ENCODE peak calls at places on chromosomes 3 and 15, in seven cellular contexts. One of them, this sample, is unnamed.

GRCh38 chr3:35335703-35336102 is 303.6 kb upstream of the ARPP21 start:
- DNase-seq in fibroblast of pulmonary artery: peak
- DNase-seq in prostate gland: no peak
- DNase-seq in sigmoid colon: no peak
- DNase-seq in uterus: no peak
- DNase-seq in BE2C: no peak
- DNase-seq in IMR-90: no peak
- DNase-seq in this sample: no peak

GRCh38 chr15:57138260-57138895 is 219.9 kb downstream of the TCF12 start:
- DNase-seq in fibroblast of pulmonary artery: peak
- DNase-seq in prostate gland: no peak
- DNase-seq in sigmoid colon: no peak
- DNase-seq in uterus: no peak
- DNase-seq in BE2C: peak
- DNase-seq in IMR-90: peak
- DNase-seq in this sample: peak

GRCh38 chr3:125003369-125003853 is 52.4 kb downstream of the HEG1 start:
- DNase-seq in fibroblast of pulmonary artery: peak
- DNase-seq in prostate gland: peak
- DNase-seq in sigmoid colon: peak
- DNase-seq in uterus: peak
- DNase-seq in BE2C: no peak
- DNase-seq in IMR-90: peak
- DNase-seq in this sample: peak

GRCh38 chr3:125443923-125444322 is 68.8 kb upstream of the ZNF148 start:
- DNase-seq in fibroblast of pulmonary artery: peak
- DNase-seq in prostate gland: no peak
- DNase-seq in sigmoid colon: no peak
- DNase-seq in uterus: no peak
- DNase-seq in BE2C: no peak
- DNase-seq in IMR-90: peak
- DNase-seq in this sample: peak

GRCh38 chr3:50356553-50356952 is 2.8 kb downstream of the TMEM115 start:
- DNase-seq in fibroblast of pulmonary artery: no peak
- DNase-seq in prostate gland: no peak
- DNase-seq in sigmoid colon: no peak
- DNase-seq in uterus: no peak
- DNase-seq in BE2C: no peak
- DNase-seq in IMR-90: no peak
- DNase-seq in this sample: no peak

GRCh38 chr3:56361731-56362130 is 106.5 kb downstream of the ERC2 start:
- DNase-seq in fibroblast of pulmonary artery: no peak
- DNase-seq in prostate gland: no peak
- DNase-seq in sigmoid colon: no peak
- DNase-seq in uterus: no peak
- DNase-seq in BE2C: no peak
- DNase-seq in IMR-90: no peak
- DNase-seq in this sample: no peak

GRCh38 chr3:171677706-171678105 is 132.6 kb downstream of the PLD1 start:
- DNase-seq in fibroblast of pulmonary artery: no peak
- DNase-seq in prostate gland: no peak
- DNase-seq in sigmoid colon: no peak
- DNase-seq in uterus: no peak
- DNase-seq in BE2C: no peak
- DNase-seq in IMR-90: no peak
- DNase-seq in this sample: no peak

GRCh38 chr3:14403636-14404395 is 1.4 kb downstream of the SLC6A6 start:
- DNase-seq in fibroblast of pulmonary artery: no peak
- DNase-seq in prostate gland: no peak
- DNase-seq in sigmoid colon: no peak
- DNase-seq in uterus: peak
- DNase-seq in BE2C: no peak
- DNase-seq in IMR-90: no peak
- DNase-seq in this sample: peak

GRCh38 chr3:81249540-81250029 is 511.9 kb downstream of the GBE1 start:
- DNase-seq in fibroblast of pulmonary artery: peak
- DNase-seq in prostate gland: no peak
- DNase-seq in sigmoid colon: no peak
- DNase-seq in uterus: no peak
- DNase-seq in BE2C: no peak
- DNase-seq in IMR-90: peak
- DNase-seq in this sample: no peak

GRCh38 chr3:58251653-58252052 is 14.1 kb downstream of the ABHD6 start:
- DNase-seq in fibroblast of pulmonary artery: no peak
- DNase-seq in prostate gland: peak
- DNase-seq in sigmoid colon: no peak
- DNase-seq in uterus: no peak
- DNase-seq in BE2C: no peak
- DNase-seq in IMR-90: no peak
- DNase-seq in this sample: no peak

GRCh38 chr15:50289749-50290148 is 24.2 kb upstream of the HDC start:
- DNase-seq in fibroblast of pulmonary artery: no peak
- DNase-seq in prostate gland: no peak
- DNase-seq in sigmoid colon: no peak
- DNase-seq in uterus: no peak
- DNase-seq in BE2C: no peak
- DNase-seq in IMR-90: no peak
- DNase-seq in this sample: no peak

GRCh38 chr15:38130200-38130567 is 122.5 kb upstream of the SPRED1 start:
- DNase-seq in fibroblast of pulmonary artery: peak
- DNase-seq in prostate gland: no peak
- DNase-seq in sigmoid colon: no peak
- DNase-seq in uterus: no peak
- DNase-seq in BE2C: no peak
- DNase-seq in IMR-90: no peak
- DNase-seq in this sample: no peak

GRCh38 chr15:38134252-38134651 is 118.4 kb upstream of the SPRED1 start:
- DNase-seq in fibroblast of pulmonary artery: no peak
- DNase-seq in prostate gland: no peak
- DNase-seq in sigmoid colon: no peak
- DNase-seq in uterus: no peak
- DNase-seq in BE2C: no peak
- DNase-seq in IMR-90: no peak
- DNase-seq in this sample: no peak

GRCh38 chr15:38129531-38130199 is 123.0 kb upstream of the SPRED1 start:
- DNase-seq in fibroblast of pulmonary artery: peak
- DNase-seq in prostate gland: no peak
- DNase-seq in sigmoid colon: peak
- DNase-seq in uterus: peak
- DNase-seq in BE2C: no peak
- DNase-seq in IMR-90: peak
- DNase-seq in this sample: peak

GRCh38 chr15:38128389-38128788 is 124.2 kb upstream of the SPRED1 start:
- DNase-seq in fibroblast of pulmonary artery: peak
- DNase-seq in prostate gland: no peak
- DNase-seq in sigmoid colon: no peak
- DNase-seq in uterus: no peak
- DNase-seq in BE2C: no peak
- DNase-seq in IMR-90: peak
- DNase-seq in this sample: peak

GRCh38 chr15:38130739-38131498 is 121.7 kb upstream of the SPRED1 start:
- DNase-seq in fibroblast of pulmonary artery: peak
- DNase-seq in prostate gland: peak
- DNase-seq in sigmoid colon: peak
- DNase-seq in uterus: peak
- DNase-seq in BE2C: no peak
- DNase-seq in IMR-90: peak
- DNase-seq in this sample: peak
- H3K4me3 ChIP-seq in fibroblast of pulmonary artery: peak
- H3K4me3 ChIP-seq in prostate gland: no peak
- H3K4me3 ChIP-seq in sigmoid colon: no peak
- H3K4me3 ChIP-seq in uterus: peak
- H3K4me3 ChIP-seq in BE2C: no peak
- H3K4me3 ChIP-seq in IMR-90: no peak
- H3K4me3 ChIP-seq in this sample: peak

DNA sequence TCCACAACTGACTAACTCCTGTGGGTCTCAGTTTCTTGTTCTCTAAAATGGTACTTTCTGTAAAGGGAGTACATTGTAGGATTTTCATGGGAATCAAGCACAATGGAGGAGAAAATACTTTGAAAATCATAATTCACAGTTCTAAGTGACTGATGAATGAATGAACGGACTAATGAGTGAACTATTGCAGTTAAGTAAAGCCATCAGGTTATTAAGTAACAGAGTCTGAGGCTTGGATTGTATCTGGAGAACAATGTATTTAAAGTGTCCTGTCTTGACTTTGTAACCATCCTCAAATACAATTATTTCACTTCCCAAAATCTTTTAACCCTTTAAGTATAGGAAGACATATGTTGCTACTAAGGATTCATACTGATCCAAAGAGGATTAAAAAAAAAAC is 13.1 kb upstream of the BCL6 start:
- DNase-seq in fibroblast of pulmonary artery: no peak
- DNase-seq in prostate gland: no peak
- DNase-seq in sigmoid colon: no peak
- DNase-seq in uterus: no peak
- DNase-seq in BE2C: no peak
- DNase-seq in IMR-90: no peak
- DNase-seq in this sample: no peak
- TF ChIP-seq CTCF in fibroblast of pulmonary artery: no peak
- TF ChIP-seq CTCF in prostate gland: no peak
- TF ChIP-seq CTCF in sigmoid colon: no peak
- TF ChIP-seq CTCF in uterus: no peak
- TF ChIP-seq CTCF in BE2C: no peak
- TF ChIP-seq CTCF in IMR-90: no peak
- TF ChIP-seq CTCF in this sample: no peak

GRCh38 chr3:154792828-154793227 is 287.3 kb upstream of the MME start:
- DNase-seq in fibroblast of pulmonary artery: no peak
- DNase-seq in prostate gland: no peak
- DNase-seq in sigmoid colon: no peak
- DNase-seq in uterus: no peak
- DNase-seq in BE2C: no peak
- DNase-seq in IMR-90: peak
- DNase-seq in this sample: no peak

GRCh38 chr3:154791611-154792010 is 288.5 kb upstream of the MME start:
- DNase-seq in fibroblast of pulmonary artery: no peak
- DNase-seq in prostate gland: no peak
- DNase-seq in sigmoid colon: no peak
- DNase-seq in uterus: no peak
- DNase-seq in BE2C: no peak
- DNase-seq in IMR-90: no peak
- DNase-seq in this sample: no peak

GRCh38 chr3:154794383-154794782 is 285.7 kb upstream of the MME start:
- DNase-seq in fibroblast of pulmonary artery: peak
- DNase-seq in prostate gland: no peak
- DNase-seq in sigmoid colon: no peak
- DNase-seq in uterus: no peak
- DNase-seq in BE2C: no peak
- DNase-seq in IMR-90: no peak
- DNase-seq in this sample: peak

GRCh38 chr3:154795582-154795981 is 284.5 kb upstream of the MME start:
- DNase-seq in fibroblast of pulmonary artery: peak
- DNase-seq in prostate gland: no peak
- DNase-seq in sigmoid colon: no peak
- DNase-seq in uterus: no peak
- DNase-seq in BE2C: no peak
- DNase-seq in IMR-90: peak
- DNase-seq in this sample: peak

GRCh38 chr3:154795046-154795445 is 285.1 kb upstream of the MME start:
- DNase-seq in fibroblast of pulmonary artery: no peak
- DNase-seq in prostate gland: no peak
- DNase-seq in sigmoid colon: no peak
- DNase-seq in uterus: no peak
- DNase-seq in BE2C: no peak
- DNase-seq in IMR-90: no peak
- DNase-seq in this sample: no peak
- H3K4me3 ChIP-seq in fibroblast of pulmonary artery: no peak
- H3K4me3 ChIP-seq in prostate gland: no peak
- H3K4me3 ChIP-seq in sigmoid colon: no peak
- H3K4me3 ChIP-seq in uterus: no peak
- H3K4me3 ChIP-seq in BE2C: no peak
- H3K4me3 ChIP-seq in IMR-90: no peak
- H3K4me3 ChIP-seq in this sample: no peak

DNA sequence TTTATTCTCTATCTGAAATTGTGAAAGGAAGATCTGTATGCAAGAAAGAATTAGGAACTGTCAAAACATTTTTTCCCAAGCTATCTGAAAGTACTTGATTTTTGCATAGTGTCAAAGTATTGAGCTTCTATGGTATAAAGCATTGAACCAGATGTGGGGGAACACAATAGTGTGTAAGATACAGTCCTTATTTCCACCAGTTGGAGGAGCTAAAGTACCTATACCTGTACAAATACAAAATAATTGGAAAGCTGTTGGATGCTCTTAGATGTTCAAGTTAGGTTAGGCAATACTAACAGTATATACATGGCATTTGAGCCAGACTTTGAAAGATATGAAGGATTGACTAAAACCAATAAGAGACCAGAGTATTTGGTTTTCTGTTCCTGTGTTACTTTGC is 148.4 kb downstream of the B3GALNT1 start:
- DNase-seq in fibroblast of pulmonary artery: peak
- DNase-seq in prostate gland: no peak
- DNase-seq in sigmoid colon: no peak
- DNase-seq in uterus: no peak
- DNase-seq in BE2C: no peak
- DNase-seq in IMR-90: peak
- DNase-seq in this sample: peak
- TF ChIP-seq CTCF in fibroblast of pulmonary artery: peak
- TF ChIP-seq CTCF in prostate gland: no peak
- TF ChIP-seq CTCF in sigmoid colon: no peak
- TF ChIP-seq CTCF in uterus: no peak
- TF ChIP-seq CTCF in BE2C: peak
- TF ChIP-seq CTCF in IMR-90: peak
- TF ChIP-seq CTCF in this sample: peak

GRCh38 chr3:190220362-190220761 is 99.7 kb upstream of the P3H2 start:
- DNase-seq in fibroblast of pulmonary artery: no peak
- DNase-seq in prostate gland: no peak
- DNase-seq in sigmoid colon: no peak
- DNase-seq in uterus: no peak
- DNase-seq in BE2C: no peak
- DNase-seq in IMR-90: no peak
- DNase-seq in this sample: no peak
- H3K4me3 ChIP-seq in fibroblast of pulmonary artery: no peak
- H3K4me3 ChIP-seq in prostate gland: no peak
- H3K4me3 ChIP-seq in sigmoid colon: no peak
- H3K4me3 ChIP-seq in uterus: no peak
- H3K4me3 ChIP-seq in BE2C: no peak
- H3K4me3 ChIP-seq in IMR-90: no peak
- H3K4me3 ChIP-seq in this sample: no peak

GRCh38 chr3:106135451-106136160 is 266.8 kb upstream of the CBLB start:
- DNase-seq in fibroblast of pulmonary artery: no peak
- DNase-seq in prostate gland: no peak
- DNase-seq in sigmoid colon: no peak
- DNase-seq in uterus: no peak
- DNase-seq in BE2C: no peak
- DNase-seq in IMR-90: no peak
- DNase-seq in this sample: no peak
- TF ChIP-seq CTCF in fibroblast of pulmonary artery: no peak
- TF ChIP-seq CTCF in prostate gland: no peak
- TF ChIP-seq CTCF in sigmoid colon: no peak
- TF ChIP-seq CTCF in uterus: no peak
- TF ChIP-seq CTCF in BE2C: no peak
- TF ChIP-seq CTCF in IMR-90: no peak
- TF ChIP-seq CTCF in this sample: no peak